ENCODE peak calls at places on chromosomes 4 and X, in six cellular contexts. C, H, W, U, V and T are unnamed samples.

GRCh38 chr4:1033840-1034551 is 22.6 kb downstream of the FGFRL1 start:
- DNase-seq in C (no peak), V (no peak), H (no peak), U (no peak), W (no peak), T (no peak)

GRCh38 chrX:12971282-12972003 is 3.5 kb upstream of the TMSB4X start:
- DNase-seq in V (no peak), U (no peak), C (no peak), W (no peak), H (no peak), T (no peak)

GRCh38 chr4:1494416-1495315 is 88.4 kb upstream of the NKX1-1 start:
- DNase-seq in H (no peak), V (no peak), C (no peak), W (no peak), U (no peak), T (no peak)

GRCh38 chr4:67883463-67883862 is 339 bp downstream of the TMPRSS11D start:
- DNase-seq in W (no peak), H (no peak), U (no peak), C (no peak), V (no peak), T (no peak)

GRCh38 chr4:88569944-88570455 is 22.3 kb upstream of the HERC3 start:
- DNase-seq in U (no peak), C (no peak), W (no peak), H (no peak), V (no peak), T (no peak)

GRCh38 chrX:45699158-45699557 is 498.5 kb upstream of the DIPK2B start:
- DNase-seq in U (peak; percentile 58), V (no peak), C (no peak), W (no peak), H (no peak), T (no peak)

GRCh38 chrX:39331062-39331704 is 529.9 kb downstream of the MID1IP1 start:
- DNase-seq in H (no peak), C (peak; percentile 41), U (peak; percentile 38), W (no peak), V (peak; percentile 77), T (no peak)

GRCh38 chr4:81164623-81165416 is 50.2 kb downstream of the PRKG2 start:
- DNase-seq in C (no peak), H (no peak), U (peak; percentile 87), V (no peak), W (peak; percentile 51), T (no peak)

GRCh38 chr4:105158837-105159236 is 12.2 kb downstream of the TET2 start:
- DNase-seq in V (no peak), C (no peak), W (no peak), U (no peak), H (no peak), T (no peak)

GRCh38 chr4:27844359-27844758 is 983.7 kb downstream of the STIM2 start:
- DNase-seq in H (no peak), C (no peak), U (no peak), V (no peak), W (no peak), T (no peak)

GRCh38 chr4:54840992-54841768 is 183.4 kb downstream of the KIT start:
- DNase-seq in C (no peak), U (peak; percentile 26), V (no peak), H (no peak), W (peak; percentile 25), T (no peak)

GRCh38 chr4:183229397-183229796 is 90.7 kb downstream of the CLDN22 start:
- DNase-seq in V (no peak), C (no peak), U (no peak), H (no peak), W (peak; percentile 5), T (no peak)

GRCh38 chr4:113760094-113760851 is 1.3 kb downstream of the CAMK2D start:
- DNase-seq in C (peak; percentile 25), H (no peak), U (peak; percentile 36), W (peak; percentile 62), V (peak; percentile 64), T (peak; percentile 8)

GRCh38 chr4:98673978-98674377 is 15.6 kb upstream of the TSPAN5 start:
- DNase-seq in V (no peak), U (no peak), W (no peak), C (no peak), H (no peak), T (no peak)

GRCh38 chrX:134600714-134601113 is 57.6 kb downstream of the PLAC1 start:
- DNase-seq in H (no peak), W (peak; percentile 40), C (no peak), V (no peak), U (peak; percentile 92), T (no peak)

GRCh38 chr4:26299254-26299882 is 21.4 kb upstream of the RBPJ start:
- DNase-seq in W (no peak), H (no peak), C (no peak), V (no peak), U (no peak), T (no peak)

GRCh38 chrX:68942797-68943196 is 114.0 kb downstream of the EFNB1 start:
- DNase-seq in H (no peak), U (no peak), V (no peak), W (no peak), C (no peak), T (no peak)

GRCh38 chr4:103498161-103499070 is 221.4 kb downstream of the TACR3 start:
- DNase-seq in U (peak; percentile 33), W (peak; percentile 81), H (no peak), C (no peak), V (no peak), T (no peak)

GRCh38 chr4:38489924-38490639 is 173.9 kb upstream of the KLF3 start:
- DNase-seq in V (no peak), C (peak; percentile 24), U (no peak), W (no peak), H (no peak), T (no peak)

GRCh38 chrX:139902559-139902958 is 30.3 kb downstream of the ATP11C start:
- DNase-seq in V (no peak), U (no peak), H (no peak), C (no peak), W (no peak), T (no peak)

GRCh38 chr4:71270901-71271300 is 67.9 kb upstream of the SLC4A4 start:
- DNase-seq in C (no peak), W (peak; percentile 67), V (peak; percentile 63), U (peak; percentile 2), H (no peak), T (no peak)

GRCh38 chrX:48919360-48919821 is 567 bp upstream of the PIM2 start:
- DNase-seq in V (no peak), U (no peak), H (no peak), C (no peak), W (no peak), T (no peak)

GRCh38 chr4:93764647-93765246 is 63.8 kb upstream of the ATOH1 start:
- DNase-seq in U (peak; percentile 25), V (peak; percentile 70), C (no peak), W (peak; percentile 71), H (no peak), T (no peak)

GRCh38 chrX:29671426-29671825 is 543.9 kb upstream of the MAGEB2 start:
- DNase-seq in C (no peak), U (no peak), H (no peak), V (no peak), W (no peak), T (no peak)

GRCh38 chrX:72060196-72060974 is 71.3 kb downstream of the RTL5 start:
- DNase-seq in U (no peak), W (no peak), C (no peak), V (peak; percentile 17), H (no peak), T (no peak)

GRCh38 chr4:39933689-39934590 is 43.8 kb downstream of the PDS5A start:
- DNase-seq in V (no peak), W (no peak), U (peak; percentile 5), H (no peak), C (no peak), T (no peak)

GRCh38 chr4:87353592-87353991 is 30.9 kb upstream of the HSD17B13 start:
- DNase-seq in H (no peak), W (peak; percentile 71), V (peak; percentile 62), C (no peak), U (no peak), T (peak; percentile 15)

GRCh38 chr4:166839615-166840251 is 394.6 kb downstream of the SPOCK3 start:
- DNase-seq in U (no peak), V (no peak), H (no peak), W (no peak), C (no peak), T (no peak)

GRCh38 chr4:47809654-47810203 is 28.1 kb downstream of the CORIN start:
- DNase-seq in V (no peak), H (no peak), U (no peak), W (no peak), C (no peak), T (no peak)

GRCh38 chr4:168694669-168695068 is 197.8 kb downstream of the PALLD start:
- DNase-seq in U (no peak), C (no peak), W (no peak), H (no peak), V (no peak), T (no peak)

GRCh38 chr4:77566148-77566547 is 39.5 kb upstream of the CXCL13 start:
- DNase-seq in C (no peak), U (no peak), H (no peak), V (no peak), W (no peak), T (no peak)

GRCh38 chrX:68895339-68896250 is 66.8 kb downstream of the EFNB1 start:
- DNase-seq in V (no peak), H (no peak), C (no peak), W (peak; percentile 68), U (peak; percentile 77), T (no peak)

GRCh38 chr4:93203708-93204107 is 624.8 kb upstream of the ATOH1 start:
- DNase-seq in C (no peak), W (peak; percentile 0), V (peak; percentile 46), U (peak; percentile 17), H (no peak), T (no peak)